ENCODE peak calls at places on chromosomes 6 and 20, in six cellular contexts. M is cardiac muscle cell, F is AG09319, H is endothelial cell, I is epithelial cell of esophagus, C is right atrium auricular region. Y is an unnamed sample.

GRCh38 chr20:3823881-3824280 is 3.5 kb downstream of the AP5S1 start:
- DNase-seq in H (no peak), I (no peak), F (no peak), C (no peak), M (no peak), Y (peak; percentile 85)

GRCh38 chr6:102387351-102388033 is 994.0 kb downstream of the GRIK2 start:
- DNase-seq in F (no peak), I (peak; percentile 82), M (no peak), H (no peak), C (no peak), Y (no peak)

GRCh38 chr6:31727034-31727716 is 1.9 kb downstream of the DDAH2 start:
- DNase-seq in I (no peak), H (no peak), M (no peak), F (no peak), C (no peak), Y (no peak)

GRCh38 chr20:11214281-11214680 is 540.5 kb upstream of the JAG1 start:
- DNase-seq in C (no peak), H (no peak), F (no peak), I (no peak), M (peak; percentile 17), Y (no peak)

GRCh38 chr20:1205802-1206201 is 2.5 kb downstream of the C20orf202 start:
- DNase-seq in M (no peak), I (no peak), F (no peak), H (no peak), C (no peak), Y (peak; percentile 25)

GRCh38 chr20:35992713-35993335 is 24.4 kb downstream of the CNBD2 start:
- DNase-seq in M (peak; percentile 76), I (peak; percentile 68), C (no peak), H (peak; percentile 48), F (no peak), Y (no peak)

GRCh38 chr20:22586645-22587310 is 2.4 kb upstream of the FOXA2 start:
- DNase-seq in F (no peak), H (peak; percentile 76), M (peak; percentile 61), C (no peak), I (peak; percentile 49), Y (no peak)

GRCh38 chr6:139597781-139598368 is 223.4 kb upstream of the CITED2 start:
- DNase-seq in I (peak; percentile 78), F (peak; percentile 95), C (peak; percentile 68), M (no peak), H (no peak), Y (no peak)

GRCh38 chr6:7433211-7433610 is 43.6 kb downstream of the RIOK1 start:
- DNase-seq in M (no peak), H (no peak), C (no peak), I (no peak), F (no peak), Y (no peak)

GRCh38 chr6:112743343-112743742 is 396.2 kb downstream of the RFPL4B start:
- DNase-seq in I (no peak), F (no peak), M (no peak), C (no peak), H (no peak), Y (no peak)

GRCh38 chr20:38871560-38871953 is 54.7 kb upstream of the FAM83D start:
- DNase-seq in I (no peak), M (no peak), F (no peak), C (no peak), H (no peak), Y (no peak)

GRCh38 chr6:978937-979685 is 286.2 kb upstream of the EXOC2 start:
- DNase-seq in M (no peak), I (no peak), F (no peak), H (no peak), C (no peak), Y (no peak)

GRCh38 chr6:4378319-4378996 is 243.1 kb upstream of the ECI2 start:
- DNase-seq in F (no peak), I (no peak), C (no peak), M (no peak), H (no peak), Y (no peak)

GRCh38 chr6:19866900-19867627 is 29.9 kb downstream of the ID4 start:
- DNase-seq in I (peak; percentile 60), H (no peak), F (no peak), M (no peak), C (no peak), Y (no peak)

GRCh38 chr6:53956068-53956711 is 155.1 kb upstream of the MLIP start:
- DNase-seq in F (peak; percentile 19), I (peak; percentile 80), M (peak; percentile 84), C (no peak), H (peak; percentile 73), Y (no peak)

GRCh38 chr20:37841991-37842390 is 60.9 kb upstream of the VSTM2L start:
- DNase-seq in C (no peak), I (no peak), F (no peak), M (no peak), H (no peak), Y (no peak)

GRCh38 chr6:106134087-106134770 is 48.1 kb downstream of the PRDM1 start:
- DNase-seq in M (no peak), H (peak; percentile 26), F (no peak), I (peak; percentile 92), C (no peak), Y (no peak)

GRCh38 chr6:147769496-147770087 is 261.1 kb downstream of the SAMD5 start:
- DNase-seq in M (no peak), C (no peak), H (no peak), F (no peak), I (no peak), Y (no peak)

GRCh38 chr6:152698692-152699091 is 995 bp downstream of the MYCT1 start:
- DNase-seq in M (no peak), H (no peak), C (no peak), F (no peak), I (no peak), Y (no peak)

GRCh38 chr6:112179631-112180030 is 74.7 kb downstream of the LAMA4 start:
- DNase-seq in C (no peak), M (no peak), H (no peak), F (no peak), I (peak; percentile 5), Y (no peak)

DNA sequence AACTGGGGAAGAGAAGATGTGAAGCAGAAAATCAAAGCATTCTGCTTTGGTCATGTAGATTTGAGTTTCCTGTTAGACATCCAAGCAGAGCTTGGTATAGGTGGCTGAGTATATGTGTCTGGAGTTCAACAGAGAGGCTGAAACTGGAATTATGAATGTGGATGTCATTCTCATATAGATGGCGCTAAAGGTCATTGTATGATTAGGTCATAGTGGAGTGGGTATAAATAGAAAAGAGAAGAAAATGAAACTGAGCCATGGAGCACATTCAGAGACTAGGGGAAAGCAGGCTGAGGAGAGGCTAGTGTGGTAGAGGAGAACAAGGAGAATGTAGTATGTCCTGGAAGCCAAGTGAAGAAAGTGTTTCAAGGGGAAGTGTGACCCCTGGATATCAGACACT is 295.6 kb upstream of the PLN start:
- DNase-seq in C (no peak), F (no peak), I (no peak), M (no peak), H (no peak), Y (no peak)
- TF ChIP-seq CTCF in C (no peak), F (no peak), I (no peak), M (no peak), H (no peak), Y (no peak)

GRCh38 chr6:97866616-97867015 is 583.6 kb upstream of the MMS22L start:
- DNase-seq in C (no peak), I (peak; percentile 57), M (no peak), F (no peak), H (no peak), Y (no peak)
- TF ChIP-seq CTCF in C (no peak), I (no peak), M (no peak), F (no peak), H (no peak), Y (no peak)

GRCh38 chr6:75563032-75563431 is 38.6 kb upstream of the SENP6 start:
- DNase-seq in F (no peak), I (peak; percentile 54), H (no peak), M (peak; percentile 32), C (no peak), Y (no peak)
- TF ChIP-seq CTCF in F (peak; percentile 37), I (peak; percentile 61), H (peak; percentile 22), M (peak; percentile 59), C (no peak), Y (no peak)

GRCh38 chr6:40804905-40805304 is 217.7 kb upstream of the LRFN2 start:
- DNase-seq in F (no peak), C (no peak), H (no peak), M (no peak), I (no peak), Y (no peak)
- TF ChIP-seq CTCF in F (no peak), C (no peak), H (peak; percentile 54), M (peak; percentile 19), I (no peak), Y (no peak)